ENCODE peak calls at places on chromosomes 12 and 14, in seven cellular contexts. V is HCEC 1CT; D is NCI-H1417; F is activated naive CD4-positive, alpha-beta T cell treated with anti-CD3 and anti-CD28 coated beads, Interleukin-2, amount 50 U/mL, for 72 hours; M is activated CD8-positive, alpha-beta T cell treated with anti-CD3 and anti-CD28 coated beads, Interleukin-2, amount 10 ng/mL, durations not matched to agents 7 days and 5 days; K is stimulated activated CD8-positive, alpha-beta memory T cell treated with anti-CD3 and anti-CD28 coated beads, Interleukin-12 subunit alpha, Interleukin-12 subunit beta, amount 100 ng/mL, for 4 hours; R is stimulated activated CD4-positive, alpha-beta T cell treated with anti-CD3 and anti-CD28 coated beads, Interleukin-4, amount 100 ng/mL, for 48 hours. Y is an unnamed sample.

GRCh38 chr14:104226421-104227385 is 88.3 kb downstream of the KIF26A start:
- DNase-seq in D (no peak), K (no peak), F (no peak), R (no peak), V (no peak), M (no peak), Y (no peak)

GRCh38 chr12:130423136-130423535 is 85.4 kb downstream of the PIWIL1 start:
- DNase-seq in M (no peak), K (no peak), V (no peak), R (no peak), D (no peak), F (no peak), Y (no peak)

GRCh38 chr14:91283666-91284065 is 39.2 kb upstream of the GPR68 start:
- DNase-seq in M (no peak), R (no peak), V (no peak), K (no peak), D (no peak), F (no peak), Y (no peak)

GRCh38 chr12:122722347-122722746 is 5.7 kb upstream of the HCAR3 start:
- DNase-seq in V (no peak), F (no peak), K (no peak), M (no peak), R (no peak), D (no peak), Y (no peak)

GRCh38 chr12:111597731-111598636 is 1.1 kb downstream of the ATXN2 start:
- DNase-seq in R (peak; percentile 25), K (no peak), D (peak; percentile 80), M (peak; percentile 28), F (peak; percentile 43), V (peak; percentile 26), Y (peak; percentile 33)

GRCh38 chr12:14896477-14897184 is 11.0 kb upstream of the MGP start:
- DNase-seq in K (no peak), V (peak; percentile 55), R (no peak), D (no peak), M (no peak), F (no peak), Y (no peak)

GRCh38 chr12:17334784-17335183 is 728.8 kb upstream of the LMO3 start:
- DNase-seq in M (no peak), K (no peak), R (no peak), D (peak; percentile 14), V (no peak), F (no peak), Y (no peak)

GRCh38 chr14:81296263-81296923 is 75.6 kb upstream of the GTF2A1 start:
- DNase-seq in R (no peak), D (no peak), K (no peak), V (no peak), M (no peak), F (no peak), Y (no peak)

GRCh38 chr12:121534495-121535148 is 46.2 kb downstream of the KDM2B start:
- DNase-seq in D (no peak), M (peak; percentile 51), K (peak; percentile 52), F (no peak), V (no peak), R (peak; percentile 26), Y (no peak)

GRCh38 chr14:64217747-64218146 is 76.4 kb downstream of the ESR2 start:
- DNase-seq in F (no peak), V (no peak), D (no peak), R (no peak), M (no peak), K (no peak), Y (no peak)

GRCh38 chr12:124170756-124171155 is 124.1 kb upstream of the RFLNA start:
- DNase-seq in D (no peak), R (no peak), M (no peak), V (no peak), F (no peak), K (no peak), Y (no peak)

GRCh38 chr12:39145175-39145999 is 240.0 kb upstream of the CPNE8 start:
- DNase-seq in R (peak; percentile 58), M (peak; percentile 47), K (no peak), D (no peak), V (no peak), F (peak; percentile 74), Y (no peak)

GRCh38 chr12:49946497-49946896 is 4.0 kb upstream of the AQP2 start:
- DNase-seq in M (no peak), V (no peak), F (no peak), R (no peak), K (no peak), D (peak; percentile 39), Y (no peak)

GRCh38 chr14:22412936-22413411 is 176.1 kb downstream of the DAD1 start:
- DNase-seq in K (no peak), M (no peak), D (no peak), V (no peak), F (no peak), R (no peak), Y (no peak)

GRCh38 chr12:64824500-64825142 is at the start of gene TBC1D30:
- DNase-seq in K (no peak), D (peak; percentile 92), R (peak; percentile 14), F (peak; percentile 14), M (peak; percentile 23), V (peak; percentile 18), Y (peak; percentile 71)

GRCh38 chr12:105214670-105215375 is 21.2 kb downstream of the APPL2 start:
- DNase-seq in F (no peak), V (peak; percentile 75), R (no peak), D (no peak), K (no peak), M (no peak), Y (no peak)

GRCh38 chr12:82877963-82878362 is 191.3 kb downstream of the TMTC2 start:
- DNase-seq in K (no peak), V (no peak), R (no peak), M (no peak), F (no peak), D (no peak), Y (no peak)

GRCh38 chr12:31536672-31537071 is 54.3 kb downstream of the DENND5B start:
- DNase-seq in K (no peak), R (no peak), D (no peak), F (no peak), V (no peak), M (no peak), Y (no peak)

GRCh38 chr12:14756331-14757143 is 46.7 kb downstream of the WBP11 start:
- DNase-seq in R (no peak), F (no peak), D (peak; percentile 79), V (no peak), M (no peak), K (no peak), Y (no peak)

GRCh38 chr12:113960030-113960429 is 6.1 kb downstream of the RBM19 start:
- DNase-seq in V (no peak), D (no peak), K (no peak), M (no peak), F (no peak), R (no peak), Y (no peak)

GRCh38 chr12:112503521-112503920 is 84.8 kb downstream of the PTPN11 start:
- DNase-seq in D (no peak), M (no peak), K (no peak), V (no peak), F (no peak), R (no peak), Y (no peak)

GRCh38 chr14:85453401-85453800 is 76.5 kb upstream of the FLRT2 start:
- DNase-seq in V (no peak), D (no peak), K (no peak), F (no peak), R (no peak), M (no peak), Y (no peak)

GRCh38 chr12:84638811-84639368 is 273.7 kb downstream of the SLC6A15 start:
- DNase-seq in V (no peak), M (no peak), F (no peak), K (no peak), R (no peak), D (peak; percentile 11), Y (no peak)

GRCh38 chr12:31773867-31774266 is 45.0 kb upstream of the AMN1 start:
- DNase-seq in K (no peak), F (no peak), D (peak; percentile 27), V (no peak), R (no peak), M (no peak), Y (no peak)

GRCh38 chr12:122021822-122022392 is at the start of gene BCL7A:
- DNase-seq in M (peak; percentile 74), K (peak; percentile 35), R (peak; percentile 41), D (peak; percentile 90), F (peak; percentile 64), V (peak; percentile 64), Y (peak; percentile 49)

GRCh38 chr14:89399594-89400068 is 17.4 kb downstream of the FOXN3 start:
- DNase-seq in F (no peak), R (no peak), V (peak; percentile 51), M (no peak), K (no peak), D (peak; percentile 93), Y (peak; percentile 20)

GRCh38 chr14:101496779-101497420 is 64.4 kb upstream of the DIO3 start:
- DNase-seq in R (no peak), V (no peak), F (no peak), M (no peak), D (no peak), K (no peak), Y (no peak)

GRCh38 chr14:67532998-67533753 is at the start of gene PLEKHH1:
- DNase-seq in D (peak; percentile 90), R (peak; percentile 51), V (peak; percentile 72), K (peak; percentile 21), M (peak; percentile 72), F (peak; percentile 70), Y (peak; percentile 74)

Y was measured in COR-L47.